ENCODE peak calls at places on chromosomes 16 and 17, in six cellular contexts. Q is cardiac muscle cell, N is progenitor cell of endocrine pancreas, D is AG04449, E is neural crest cell, R is MCF 10A. C is an unnamed sample.

GRCh38 chr16:53417011-53417410 is 17.3 kb upstream of the RBL2 start:
- DNase-seq in Q (no peak), N (no peak), D (no peak), E (no peak), R (peak), C (no peak)

GRCh38 chr17:73393962-73394361 is 82.2 kb upstream of the CDC42EP4 start:
- DNase-seq in Q (no peak), N (no peak), D (no peak), E (no peak), R (peak), C (no peak)

GRCh38 chr17:49108318-49108717 is 24.3 kb upstream of the B4GALNT2 start:
- DNase-seq in Q (no peak), N (no peak), D (peak), E (no peak), R (peak), C (no peak)

GRCh38 chr16:74817851-74818250 is 43.2 kb upstream of the FA2H start:
- DNase-seq in Q (no peak), N (no peak), D (no peak), E (no peak), R (no peak), C (no peak)

GRCh38 chr16:66585477-66586239 is 6.4 kb downstream of the CMTM2 start:
- DNase-seq in Q (no peak), N (no peak), D (no peak), E (no peak), R (no peak), C (no peak)

GRCh38 chr17:34305061-34305460 is 14.2 kb upstream of the CCL8 start:
- DNase-seq in Q (no peak), N (no peak), D (no peak), E (no peak), R (no peak), C (no peak)

GRCh38 chr17:1598399-1599095 is 30.1 kb downstream of the SLC43A2 start:
- DNase-seq in Q (no peak), N (no peak), D (no peak), E (no peak), R (no peak), C (no peak)

GRCh38 chr17:7176107-7176851 is 2.9 kb downstream of the ASGR1 start:
- DNase-seq in Q (no peak), N (no peak), D (no peak), E (no peak), R (no peak), C (no peak)

GRCh38 chr17:64091116-64091515 is 38.8 kb downstream of the ERN1 start:
- DNase-seq in Q (no peak), N (no peak), D (no peak), E (no peak), R (no peak), C (no peak)

GRCh38 chr17:31907342-31907975 is 6.0 kb upstream of the UTP6 start:
- DNase-seq in Q (no peak), N (no peak), D (no peak), E (no peak), R (peak), C (no peak)

GRCh38 chr17:76063880-76064546 is 8.3 kb downstream of the SRP68 start:
- DNase-seq in Q (no peak), N (no peak), D (no peak), E (no peak), R (no peak), C (no peak)

GRCh38 chr17:76911299-76912007 is 43.2 kb downstream of the MGAT5B start:
- DNase-seq in Q (no peak), N (no peak), D (no peak), E (no peak), R (no peak), C (no peak)

GRCh38 chr17:57879437-57880085 is 29.7 kb upstream of the MRPS23 start:
- DNase-seq in Q (no peak), N (no peak), D (no peak), E (no peak), R (no peak), C (no peak)

GRCh38 chr17:61335845-61336655 is 63.6 kb upstream of the TBX2 start:
- DNase-seq in Q (no peak), N (no peak), D (no peak), E (no peak), R (peak), C (no peak)

GRCh38 chr17:27217631-27218030 is 76.3 kb upstream of the WSB1 start:
- DNase-seq in Q (no peak), N (no peak), D (no peak), E (no peak), R (no peak), C (no peak)

GRCh38 chr16:28865289-28865688 is 1.6 kb downstream of the SH2B1 start:
- DNase-seq in Q (no peak), N (no peak), D (no peak), E (no peak), R (no peak), C (no peak)

GRCh38 chr16:74734361-74735161 is 33.9 kb upstream of the MLKL start:
- DNase-seq in Q (peak), N (no peak), D (no peak), E (no peak), R (no peak), C (no peak)

GRCh38 chr17:46962374-46962790 is 16.7 kb downstream of the RPRML start:
- DNase-seq in Q (no peak), N (no peak), D (peak), E (no peak), R (peak), C (no peak)

GRCh38 chr17:39365252-39365651 is 36.2 kb downstream of the FBXL20 start:
- DNase-seq in Q (no peak), N (no peak), D (no peak), E (no peak), R (no peak), C (no peak)

GRCh38 chr17:81491193-81491592 is 21.4 kb downstream of the ACTG1 start:
- DNase-seq in Q (no peak), N (no peak), D (no peak), E (no peak), R (no peak), C (no peak)

GRCh38 chr17:39699818-39700147 is at the start of gene ERBB2:
- DNase-seq in Q (peak), N (peak), D (peak), E (peak), R (peak), C (no peak)

GRCh38 chr17:19567216-19568015 is 33.8 kb downstream of the SLC47A1 start:
- DNase-seq in Q (no peak), N (no peak), D (no peak), E (no peak), R (no peak), C (no peak)

GRCh38 chr17:6161456-6161855 is 91.3 kb downstream of the WSCD1 start:
- DNase-seq in Q (no peak), N (no peak), D (no peak), E (no peak), R (peak), C (no peak)

DNA sequence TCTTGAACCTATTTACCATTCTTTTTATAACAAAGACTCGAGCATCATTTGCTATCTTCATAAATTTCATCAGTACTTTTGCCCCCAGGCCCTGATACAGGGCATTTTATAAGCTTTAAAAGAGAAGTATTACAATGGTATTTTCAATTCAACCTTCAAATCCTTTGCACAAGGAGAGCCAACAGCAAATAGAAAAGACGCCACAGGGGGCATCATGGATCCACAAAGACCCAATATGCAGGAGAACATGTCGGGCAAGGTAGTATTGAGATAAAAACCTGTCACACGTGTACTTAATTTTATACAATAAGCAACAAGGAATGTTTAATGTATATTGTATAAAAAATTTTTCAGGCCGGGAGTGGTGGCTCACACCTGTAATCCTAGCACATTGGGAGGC is 10.2 kb downstream of the MAP3K14 start:
- DNase-seq in Q (no peak), N (no peak), D (no peak), E (no peak), R (no peak), C (no peak)
- TF ChIP-seq CTCF in Q (no peak), N (no peak), D (no peak), E (peak), R (no peak), C (peak)

GRCh38 chr16:14302399-14303181 is 231.5 kb downstream of the MRTFB start:
- DNase-seq in Q (peak), N (peak), D (no peak), E (peak), R (no peak), C (peak)

GRCh38 chr16:14298374-14299122 is 227.4 kb downstream of the MRTFB start:
- DNase-seq in Q (no peak), N (no peak), D (no peak), E (no peak), R (no peak), C (no peak)

GRCh38 chr16:14302031-14302398 is 230.9 kb downstream of the MRTFB start:
- DNase-seq in Q (peak), N (no peak), D (no peak), E (no peak), R (peak), C (peak)

GRCh38 chr16:14301150-14302030 is 230.3 kb downstream of the MRTFB start:
- DNase-seq in Q (peak), N (no peak), D (no peak), E (no peak), R (peak), C (no peak)

DNA sequence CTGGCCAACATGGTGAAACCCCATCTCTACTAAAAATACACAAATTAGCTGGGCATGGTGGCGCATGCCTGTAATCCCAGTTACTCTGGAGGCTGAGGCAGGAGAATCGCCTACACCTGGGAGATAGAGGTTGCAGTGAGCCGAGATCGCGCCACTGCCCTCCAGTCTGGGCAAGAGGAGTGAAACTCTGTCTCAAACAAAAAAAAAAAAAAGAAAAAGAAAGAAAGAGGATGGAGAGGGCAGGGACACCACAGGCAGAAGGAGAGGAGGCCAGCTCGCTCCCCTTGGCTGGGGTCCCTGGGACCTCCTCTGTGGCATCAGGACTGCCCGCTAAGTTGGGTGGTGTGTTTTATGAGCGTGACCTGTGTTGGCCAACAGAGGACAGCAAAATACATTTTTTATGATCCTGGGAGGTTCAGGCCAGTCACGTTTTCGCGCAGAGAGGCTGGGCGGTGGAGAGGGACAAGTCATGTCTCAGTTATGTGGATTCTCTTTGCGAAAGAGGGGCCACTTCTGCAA is 229.6 kb downstream of the MRTFB start:
- DNase-seq in Q (peak), N (no peak), D (peak), E (no peak), R (peak), C (peak)
- TF ChIP-seq CTCF in Q (peak), N (peak), D (peak), E (peak), R (peak), C (peak)

GRCh38 chr16:68590201-68590994 is 51.3 kb downstream of the ZFP90 start:
- DNase-seq in Q (peak), N (peak), D (no peak), E (peak), R (peak), C (peak)

GRCh38 chr16:68596266-68596665 is 48.8 kb upstream of the CDH3 start:
- DNase-seq in Q (no peak), N (no peak), D (no peak), E (no peak), R (peak), C (no peak)

DNA sequence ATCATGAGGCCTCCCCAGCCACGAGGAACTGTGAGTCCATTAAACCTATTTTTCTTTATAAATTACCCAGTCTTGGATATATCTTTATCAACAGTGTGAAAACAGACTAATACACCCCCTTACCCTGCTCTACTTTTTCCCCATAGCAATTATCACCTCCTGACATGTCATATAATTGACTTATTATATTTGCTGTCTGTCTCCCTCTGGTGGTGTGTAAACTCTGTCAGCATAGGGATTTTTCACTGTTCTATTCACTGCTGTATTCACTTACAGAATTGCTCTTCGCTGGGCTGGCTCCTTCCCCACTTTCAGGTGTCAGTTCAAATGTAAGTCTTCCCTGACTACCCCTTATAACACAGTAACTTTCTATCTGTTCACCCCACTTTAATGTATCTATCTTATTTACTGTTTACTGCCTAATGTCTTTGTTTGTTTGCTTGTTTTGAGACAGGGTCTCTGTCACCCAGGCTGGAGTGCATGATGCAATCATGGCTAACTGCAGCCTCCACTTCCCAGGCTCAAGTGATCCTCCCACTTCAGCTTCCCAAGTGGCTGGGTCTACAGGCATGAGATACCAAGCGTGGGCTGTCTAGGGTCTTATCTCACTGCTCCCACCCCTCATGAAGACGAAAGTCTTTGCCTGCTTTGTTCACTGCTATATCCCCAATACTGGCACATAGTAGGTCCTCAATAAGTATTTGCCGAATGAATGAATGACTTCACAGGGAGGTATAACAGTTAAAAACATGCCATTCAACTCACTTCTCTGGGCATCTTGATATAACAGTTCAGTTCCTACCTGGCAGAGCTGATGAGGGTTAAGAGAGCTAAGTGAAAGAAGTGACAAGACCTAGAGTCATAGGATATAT is 52.4 kb upstream of the CDH3 start:
- DNase-seq in Q (no peak), N (no peak), D (no peak), E (no peak), R (peak), C (no peak)
- TF ChIP-seq CTCF in Q (peak), N (peak), D (no peak), E (peak), R (peak), C (no peak)

DNA sequence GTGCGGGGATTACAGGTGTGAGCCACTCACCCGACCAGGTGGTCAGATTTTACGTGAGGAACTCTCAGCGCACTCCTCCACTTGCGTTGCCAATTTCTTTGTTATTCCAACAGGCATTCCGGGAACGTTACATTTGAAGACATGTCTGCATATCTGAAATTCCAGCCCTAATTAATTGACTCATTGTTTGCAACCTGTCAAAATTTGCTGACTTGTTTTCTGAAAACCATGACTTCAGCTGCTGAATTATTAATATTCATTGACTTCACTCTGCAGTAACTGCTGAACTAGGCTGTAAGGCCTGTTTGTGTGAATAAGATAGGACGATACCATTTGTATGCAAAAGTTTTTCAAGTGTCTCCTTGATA is 16.6 kb downstream of the G6PC1 start:
- DNase-seq in Q (no peak), N (no peak), D (no peak), E (no peak), R (no peak), C (no peak)
- TF ChIP-seq CTCF in Q (no peak), N (no peak), D (no peak), E (no peak), R (no peak), C (no peak)

C was measured in D721Med.